ENCODE peak calls at places on chromosomes 12 and 14, in four cellular contexts. T, Y, P and F are unnamed samples.

GRCh38 chr12:11668611-11669010 is 19.1 kb downstream of the ETV6 start:
- DNase-seq in T (no peak), P (no peak), Y (no peak), F (no peak)

GRCh38 chr14:52069617-52070431 is 965 bp upstream of the NID2 start:
- DNase-seq in T (no peak), Y (no peak), P (no peak), F (no peak)

GRCh38 chr14:93110856-93111419 is 4.8 kb downstream of the ITPK1 start:
- DNase-seq in Y (no peak), P (no peak), T (no peak), F (no peak)

GRCh38 chr12:81207173-81207572 is 129.3 kb downstream of the ACSS3 start:
- DNase-seq in T (no peak), P (no peak), Y (no peak), F (no peak)

GRCh38 chr12:121522962-121523361 is 57.9 kb downstream of the KDM2B start:
- DNase-seq in T (peak), Y (no peak), P (no peak), F (no peak)

GRCh38 chr12:119448737-119449136 is 114.2 kb downstream of the CCDC60 start:
- DNase-seq in T (no peak), P (no peak), Y (no peak), F (no peak)

GRCh38 chr14:69319911-69320310 is 60.0 kb downstream of the GALNT16 start:
- DNase-seq in P (no peak), Y (no peak), T (no peak), F (no peak)

GRCh38 chr12:17992002-17992656 is 97.9 kb downstream of the RERGL start:
- DNase-seq in Y (peak), P (peak), T (peak), F (peak)

GRCh38 chr12:34306133-34306830 is 284.0 kb downstream of the ALG10 start:
- DNase-seq in Y (no peak), P (no peak), T (no peak), F (no peak)

GRCh38 chr14:89443002-89443660 is 26.1 kb upstream of the FOXN3 start:
- DNase-seq in P (no peak), T (no peak), Y (no peak), F (no peak)

GRCh38 chr12:9064815-9065606 is 50.7 kb downstream of the A2M start:
- DNase-seq in T (no peak), P (no peak), Y (no peak), F (no peak)

GRCh38 chr14:70130498-70130897 is 58.3 kb downstream of the SLC8A3 start:
- DNase-seq in P (no peak), Y (no peak), T (no peak), F (no peak)

GRCh38 chr12:80068173-80068572 is 31.2 kb upstream of the OTOGL start:
- DNase-seq in Y (no peak), T (no peak), P (no peak), F (no peak)

GRCh38 chr12:102702447-102703114 is 214.5 kb downstream of the PAH start:
- DNase-seq in T (no peak), Y (peak), P (peak), F (peak)

GRCh38 chr14:51716610-51717009 is 64.9 kb downstream of the FRMD6 start:
- DNase-seq in P (no peak), Y (no peak), T (no peak), F (no peak)

GRCh38 chr12:110355080-110355479 is 48.4 kb downstream of the ANAPC7 start:
- DNase-seq in Y (peak), T (no peak), P (no peak), F (no peak)

GRCh38 chr12:122932207-122932606 is 34.1 kb downstream of the ABCB9 start:
- DNase-seq in T (no peak), Y (no peak), P (no peak), F (no peak)

GRCh38 chr12:121632069-121632970 is 6.0 kb downstream of the ORAI1 start:
- DNase-seq in Y (peak), P (no peak), T (no peak), F (no peak)

GRCh38 chr14:67764496-67764895 is 51.9 kb downstream of the ZFYVE26 start:
- DNase-seq in T (no peak), Y (no peak), P (no peak), F (no peak)

GRCh38 chr14:103091041-103091882 is 3.3 kb upstream of the EXOC3L4 start:
- DNase-seq in P (peak), Y (peak), T (no peak), F (peak)

GRCh38 chr14:69924181-69924580 is 45.0 kb downstream of the SMOC1 start:
- DNase-seq in T (no peak), Y (no peak), P (no peak), F (no peak)

GRCh38 chr14:50813544-50813863 is 17.5 kb downstream of the NIN start:
- DNase-seq in T (peak), P (peak), Y (no peak), F (no peak)

GRCh38 chr12:51238037-51238509 is 553 bp upstream of the DAZAP2 start:
- DNase-seq in T (no peak), Y (no peak), P (no peak), F (no peak)

GRCh38 chr12:114835031-114835430 is 151.1 kb upstream of the TBX3 start:
- DNase-seq in P (no peak), T (no peak), Y (no peak), F (no peak)

GRCh38 chr14:29930283-29930682 is 2.6 kb upstream of the PRKD1 start:
- DNase-seq in P (no peak), Y (no peak), T (no peak), F (no peak)

GRCh38 chr12:75943730-75944096 is 87.9 kb downstream of the PHLDA1 start:
- DNase-seq in P (no peak), Y (no peak), T (no peak), F (no peak)

GRCh38 chr12:21823581-21823980 is 49.1 kb upstream of the KCNJ8 start:
- DNase-seq in T (no peak), Y (no peak), P (no peak), F (no peak)

GRCh38 chr12:96456265-96456974 is 33.0 kb upstream of the CFAP54 start:
- DNase-seq in T (peak), Y (no peak), P (no peak), F (no peak)
- TF ChIP-seq SPI1 in T (peak), Y (no peak), P (no peak), F (peak)

GRCh38 chr12:82326905-82327503 is 31.2 kb downstream of the CCDC59 start:
- DNase-seq in T (no peak), Y (no peak), P (no peak), F (no peak)
- TF ChIP-seq SPI1 in T (no peak), Y (no peak), P (no peak), F (no peak)

GRCh38 chr12:57720606-57721595 is 17.6 kb downstream of the AGAP2 start:
- DNase-seq in Y (no peak), T (no peak), P (no peak), F (peak)

GRCh38 chr12:57718641-57719528 is 19.7 kb downstream of the AGAP2 start:
- DNase-seq in P (no peak), T (no peak), Y (no peak), F (no peak)

GRCh38 chr12:57717131-57717530 is 21.4 kb downstream of the AGAP2 start:
- DNase-seq in Y (no peak), T (no peak), P (no peak), F (no peak)

GRCh38 chr12:57717846-57718640 is 20.5 kb downstream of the AGAP2 start:
- DNase-seq in P (no peak), T (no peak), Y (no peak), F (no peak)

DNA sequence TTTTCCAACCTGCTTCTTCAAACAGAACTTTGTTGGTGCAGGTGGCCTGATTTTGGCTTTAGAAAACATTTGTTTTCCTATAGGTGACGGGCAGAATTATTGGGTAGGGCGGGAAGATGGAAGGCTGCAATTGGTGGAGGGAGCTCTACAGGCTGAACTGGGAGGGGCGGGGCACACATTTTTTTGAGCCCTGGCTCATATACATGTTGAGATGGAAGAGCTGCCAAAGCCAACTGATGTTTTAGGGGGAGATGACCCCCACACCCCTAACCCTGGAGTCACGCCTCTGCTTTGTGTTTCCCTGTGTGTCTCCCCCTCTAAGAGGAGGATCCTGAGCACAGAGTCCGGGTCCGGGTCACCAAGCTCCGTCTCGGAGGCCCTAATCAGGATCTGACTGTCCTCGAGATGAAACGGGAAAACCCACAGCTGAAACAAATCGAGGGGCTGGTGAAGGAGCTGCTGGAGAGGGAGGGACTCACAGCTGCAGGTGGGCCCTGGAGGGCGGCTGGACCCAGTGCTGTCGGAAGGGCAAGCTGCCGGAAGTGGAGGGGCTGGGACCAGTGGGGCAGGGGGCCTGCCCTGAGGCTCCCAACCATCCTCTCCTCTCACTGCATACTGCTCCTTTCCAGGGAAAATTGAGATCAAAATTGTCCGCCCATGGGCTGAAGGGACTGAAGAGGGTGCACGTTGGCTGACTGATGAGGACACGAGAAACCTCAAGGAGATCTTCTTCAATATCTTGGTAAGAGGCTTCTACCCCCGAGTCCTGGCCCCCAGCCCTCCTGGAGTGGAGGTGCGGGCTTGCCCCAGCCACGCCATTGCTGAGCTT is 18.6 kb downstream of the AGAP2 start:
- DNase-seq in Y (no peak), T (no peak), P (no peak), F (peak)
- TF ChIP-seq SPI1 in Y (no peak), T (no peak), P (no peak), F (no peak)

DNA sequence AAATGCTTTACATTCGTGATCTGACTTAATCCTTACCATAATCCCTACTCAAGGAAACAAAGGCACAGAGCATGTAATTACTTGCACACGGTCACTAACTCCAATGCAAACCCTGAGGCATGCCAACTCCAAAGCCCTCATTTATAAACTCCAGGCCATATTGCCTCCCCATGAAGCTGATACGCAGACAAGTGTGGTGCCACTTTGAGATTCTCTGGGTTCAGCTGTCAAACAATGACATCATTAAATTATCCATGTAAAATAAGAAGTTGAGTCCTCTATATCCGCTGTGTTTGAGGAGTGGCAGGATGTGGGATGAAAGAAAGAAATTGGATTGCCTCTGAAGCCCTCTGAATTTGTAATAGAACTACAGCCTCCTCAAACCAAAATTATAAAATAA is 62.8 kb downstream of the ANO4 start:
- DNase-seq in P (no peak), Y (no peak), T (no peak), F (no peak)
- TF ChIP-seq SPI1 in P (no peak), Y (no peak), T (no peak), F (no peak)

GRCh38 chr12:97168804-97169203 is 261.7 kb downstream of the NEDD1 start:
- DNase-seq in P (no peak), Y (no peak), T (no peak), F (no peak)
- TF ChIP-seq SPI1 in P (no peak), Y (no peak), T (no peak), F (no peak)

DNA sequence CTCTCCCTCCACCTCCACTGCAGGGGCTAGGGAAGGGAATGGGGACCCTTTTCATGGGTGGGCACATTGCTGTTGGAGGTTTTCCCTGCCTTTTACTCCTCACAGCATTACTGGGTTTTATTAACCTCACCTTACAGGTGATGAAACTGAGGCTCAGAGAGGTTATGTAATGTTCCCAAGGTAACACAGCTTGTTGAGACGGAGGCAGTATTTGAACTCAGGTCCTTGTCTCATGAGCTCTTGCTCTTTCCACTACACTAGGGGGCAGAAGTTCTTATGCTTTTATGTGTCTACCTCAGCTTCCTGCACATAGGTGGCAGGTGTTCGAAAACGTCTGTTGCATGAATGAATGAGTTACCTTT is 11.7 kb downstream of the CISTR start:
- DNase-seq in T (no peak), Y (peak), P (no peak), F (no peak)
- TF ChIP-seq SPI1 in T (no peak), Y (no peak), P (no peak), F (no peak)